ENCODE peak calls at places on chromosomes 4 and X, in nine cellular contexts. One of them, this sample, is unnamed.
A peak's percentile ranks its signal among the peaks of the same experiment; 100 is the strongest.

GRCh38 chr4:42671431-42672194 is 14.7 kb upstream of the ATP8A1 start:
- DNase-seq in NCI-H345: no peak
- DNase-seq in right lobe of liver: no peak
- DNase-seq in foreskin fibroblast: no peak
- DNase-seq in NCI-H1436 treated with DMSO at 0.1 percent for 48 hours: no peak
- DNase-seq in NCI-H1092: no peak
- DNase-seq in kidney glomerular epithelial cell: no peak
- DNase-seq in effector CD4-positive, alpha-beta T cell: peak; percentile 56
- DNase-seq in HEK293T: no peak
- DNase-seq in this sample: no peak

GRCh38 chr4:3353747-3354454 is 61.1 kb downstream of the RGS12 start:
- DNase-seq in HEK293T: no peak
- DNase-seq in foreskin fibroblast: no peak
- DNase-seq in NCI-H1436 treated with DMSO at 0.1 percent for 48 hours: no peak
- DNase-seq in effector CD4-positive, alpha-beta T cell: no peak
- DNase-seq in NCI-H345: no peak
- DNase-seq in kidney glomerular epithelial cell: no peak
- DNase-seq in right lobe of liver: no peak
- DNase-seq in NCI-H1092: no peak
- DNase-seq in this sample: no peak

GRCh38 chr4:16643852-16644251 is 254.6 kb downstream of the LDB2 start:
- DNase-seq in NCI-H345: no peak
- DNase-seq in NCI-H1092: no peak
- DNase-seq in NCI-H1436 treated with DMSO at 0.1 percent for 48 hours: no peak
- DNase-seq in foreskin fibroblast: no peak
- DNase-seq in effector CD4-positive, alpha-beta T cell: no peak
- DNase-seq in right lobe of liver: no peak
- DNase-seq in kidney glomerular epithelial cell: no peak
- DNase-seq in HEK293T: no peak
- DNase-seq in this sample: no peak

GRCh38 chrX:43949669-43950068 is 23.5 kb downstream of the NDP start:
- DNase-seq in HEK293T: peak; percentile 71
- DNase-seq in kidney glomerular epithelial cell: no peak
- DNase-seq in foreskin fibroblast: peak; percentile 24
- DNase-seq in right lobe of liver: peak; percentile 44
- DNase-seq in NCI-H1092: no peak
- DNase-seq in NCI-H345: no peak
- DNase-seq in effector CD4-positive, alpha-beta T cell: no peak
- DNase-seq in NCI-H1436 treated with DMSO at 0.1 percent for 48 hours: no peak
- DNase-seq in this sample: peak; percentile 40

GRCh38 chrX:20740443-20740842 is 473.7 kb upstream of the RPS6KA3 start:
- DNase-seq in NCI-H1092: no peak
- DNase-seq in HEK293T: no peak
- DNase-seq in NCI-H1436 treated with DMSO at 0.1 percent for 48 hours: no peak
- DNase-seq in effector CD4-positive, alpha-beta T cell: no peak
- DNase-seq in NCI-H345: no peak
- DNase-seq in right lobe of liver: no peak
- DNase-seq in kidney glomerular epithelial cell: no peak
- DNase-seq in foreskin fibroblast: no peak
- DNase-seq in this sample: peak; percentile 9

GRCh38 chrX:24372021-24372763 is 11.8 kb downstream of the SUPT20HL1 start:
- DNase-seq in NCI-H1436 treated with DMSO at 0.1 percent for 48 hours: no peak
- DNase-seq in foreskin fibroblast: no peak
- DNase-seq in kidney glomerular epithelial cell: no peak
- DNase-seq in NCI-H345: no peak
- DNase-seq in right lobe of liver: no peak
- DNase-seq in NCI-H1092: no peak
- DNase-seq in effector CD4-positive, alpha-beta T cell: no peak
- DNase-seq in HEK293T: no peak
- DNase-seq in this sample: peak; percentile 61

GRCh38 chr4:52657630-52658501 is 1.2 kb downstream of the USP46 start:
- DNase-seq in kidney glomerular epithelial cell: no peak
- DNase-seq in effector CD4-positive, alpha-beta T cell: no peak
- DNase-seq in NCI-H1092: no peak
- DNase-seq in NCI-H1436 treated with DMSO at 0.1 percent for 48 hours: no peak
- DNase-seq in foreskin fibroblast: peak; percentile 82
- DNase-seq in right lobe of liver: no peak
- DNase-seq in HEK293T: no peak
- DNase-seq in NCI-H345: no peak
- DNase-seq in this sample: peak; percentile 81

GRCh38 chr4:40423735-40424134 is 88.6 kb downstream of the CHRNA9 start:
- DNase-seq in HEK293T: no peak
- DNase-seq in kidney glomerular epithelial cell: peak; percentile 36
- DNase-seq in right lobe of liver: no peak
- DNase-seq in NCI-H1092: no peak
- DNase-seq in NCI-H345: no peak
- DNase-seq in effector CD4-positive, alpha-beta T cell: no peak
- DNase-seq in foreskin fibroblast: peak; percentile 8
- DNase-seq in NCI-H1436 treated with DMSO at 0.1 percent for 48 hours: no peak
- DNase-seq in this sample: no peak

GRCh38 chrX:103918050-103918449 is 44.4 kb upstream of the TMSB15B start:
- DNase-seq in NCI-H1436 treated with DMSO at 0.1 percent for 48 hours: peak; percentile 44
- DNase-seq in NCI-H345: peak; percentile 74
- DNase-seq in NCI-H1092: peak; percentile 82
- DNase-seq in kidney glomerular epithelial cell: peak; percentile 24
- DNase-seq in foreskin fibroblast: peak; percentile 74
- DNase-seq in right lobe of liver: no peak
- DNase-seq in HEK293T: peak; percentile 85
- DNase-seq in effector CD4-positive, alpha-beta T cell: no peak
- DNase-seq in this sample: peak; percentile 81

GRCh38 chr4:3339566-3339965 is 46.7 kb downstream of the RGS12 start:
- DNase-seq in foreskin fibroblast: no peak
- DNase-seq in HEK293T: no peak
- DNase-seq in kidney glomerular epithelial cell: no peak
- DNase-seq in NCI-H1092: no peak
- DNase-seq in right lobe of liver: no peak
- DNase-seq in NCI-H1436 treated with DMSO at 0.1 percent for 48 hours: no peak
- DNase-seq in NCI-H345: no peak
- DNase-seq in effector CD4-positive, alpha-beta T cell: no peak
- DNase-seq in this sample: no peak

GRCh38 chr4:8369426-8370105 is 71.0 kb downstream of the ACOX3 start:
- DNase-seq in HEK293T: no peak
- DNase-seq in right lobe of liver: no peak
- DNase-seq in NCI-H1092: no peak
- DNase-seq in NCI-H1436 treated with DMSO at 0.1 percent for 48 hours: no peak
- DNase-seq in foreskin fibroblast: no peak
- DNase-seq in NCI-H345: no peak
- DNase-seq in kidney glomerular epithelial cell: no peak
- DNase-seq in effector CD4-positive, alpha-beta T cell: no peak
- DNase-seq in this sample: no peak

GRCh38 chr4:165709526-165709925 is 163.5 kb upstream of the TLL1 start:
- DNase-seq in NCI-H345: no peak
- DNase-seq in NCI-H1092: no peak
- DNase-seq in right lobe of liver: no peak
- DNase-seq in effector CD4-positive, alpha-beta T cell: no peak
- DNase-seq in NCI-H1436 treated with DMSO at 0.1 percent for 48 hours: no peak
- DNase-seq in kidney glomerular epithelial cell: no peak
- DNase-seq in HEK293T: no peak
- DNase-seq in foreskin fibroblast: no peak
- DNase-seq in this sample: peak; percentile 11

GRCh38 chr4:6032249-6033244 is 14.3 kb upstream of the C4orf50 start:
- DNase-seq in effector CD4-positive, alpha-beta T cell: no peak
- DNase-seq in foreskin fibroblast: no peak
- DNase-seq in NCI-H1092: peak; percentile 97
- DNase-seq in NCI-H1436 treated with DMSO at 0.1 percent for 48 hours: no peak
- DNase-seq in right lobe of liver: peak; percentile 82
- DNase-seq in NCI-H345: peak; percentile 85
- DNase-seq in kidney glomerular epithelial cell: peak; percentile 44
- DNase-seq in HEK293T: no peak
- DNase-seq in this sample: no peak

GRCh38 chrX:31132803-31133202 is 61.0 kb upstream of the FTHL17 start:
- DNase-seq in effector CD4-positive, alpha-beta T cell: no peak
- DNase-seq in HEK293T: no peak
- DNase-seq in NCI-H1436 treated with DMSO at 0.1 percent for 48 hours: peak; percentile 70
- DNase-seq in foreskin fibroblast: no peak
- DNase-seq in NCI-H1092: peak; percentile 49
- DNase-seq in kidney glomerular epithelial cell: no peak
- DNase-seq in right lobe of liver: no peak
- DNase-seq in NCI-H345: peak; percentile 57
- DNase-seq in this sample: no peak

GRCh38 chrX:30654989-30655607 is 1.9 kb downstream of the GK start:
- DNase-seq in right lobe of liver: peak; percentile 51
- DNase-seq in NCI-H1436 treated with DMSO at 0.1 percent for 48 hours: no peak
- DNase-seq in effector CD4-positive, alpha-beta T cell: no peak
- DNase-seq in foreskin fibroblast: peak; percentile 19
- DNase-seq in NCI-H345: no peak
- DNase-seq in NCI-H1092: no peak
- DNase-seq in kidney glomerular epithelial cell: no peak
- DNase-seq in HEK293T: no peak
- DNase-seq in this sample: no peak

GRCh38 chrX:136064661-136065043 is 79.4 kb downstream of the SLC9A6 start:
- DNase-seq in NCI-H1436 treated with DMSO at 0.1 percent for 48 hours: no peak
- DNase-seq in foreskin fibroblast: no peak
- DNase-seq in NCI-H345: no peak
- DNase-seq in NCI-H1092: no peak
- DNase-seq in effector CD4-positive, alpha-beta T cell: no peak
- DNase-seq in HEK293T: no peak
- DNase-seq in kidney glomerular epithelial cell: no peak
- DNase-seq in right lobe of liver: no peak
- DNase-seq in this sample: no peak

GRCh38 chr4:86957214-86957613 is 22.4 kb downstream of the AFF1 start:
- DNase-seq in NCI-H1436 treated with DMSO at 0.1 percent for 48 hours: no peak
- DNase-seq in effector CD4-positive, alpha-beta T cell: no peak
- DNase-seq in NCI-H1092: no peak
- DNase-seq in NCI-H345: no peak
- DNase-seq in HEK293T: no peak
- DNase-seq in kidney glomerular epithelial cell: no peak
- DNase-seq in foreskin fibroblast: peak; percentile 62
- DNase-seq in right lobe of liver: no peak
- DNase-seq in this sample: no peak

GRCh38 chrX:30610050-30610449 is 32.5 kb upstream of the TASL start:
- DNase-seq in NCI-H1092: no peak
- DNase-seq in kidney glomerular epithelial cell: no peak
- DNase-seq in NCI-H1436 treated with DMSO at 0.1 percent for 48 hours: no peak
- DNase-seq in HEK293T: no peak
- DNase-seq in NCI-H345: no peak
- DNase-seq in right lobe of liver: no peak
- DNase-seq in foreskin fibroblast: peak; percentile 8
- DNase-seq in effector CD4-positive, alpha-beta T cell: no peak
- DNase-seq in this sample: no peak

GRCh38 chrX:150575415-150575814 is 7.0 kb downstream of the MTM1 start:
- DNase-seq in foreskin fibroblast: peak; percentile 60
- DNase-seq in kidney glomerular epithelial cell: no peak
- DNase-seq in effector CD4-positive, alpha-beta T cell: peak; percentile 49
- DNase-seq in right lobe of liver: no peak
- DNase-seq in NCI-H1092: no peak
- DNase-seq in NCI-H345: peak; percentile 42
- DNase-seq in HEK293T: no peak
- DNase-seq in NCI-H1436 treated with DMSO at 0.1 percent for 48 hours: no peak
- DNase-seq in this sample: no peak

GRCh38 chr4:147361726-147362125 is 119.2 kb upstream of the EDNRA start:
- DNase-seq in right lobe of liver: no peak
- DNase-seq in NCI-H1436 treated with DMSO at 0.1 percent for 48 hours: no peak
- DNase-seq in NCI-H1092: no peak
- DNase-seq in foreskin fibroblast: peak; percentile 94
- DNase-seq in effector CD4-positive, alpha-beta T cell: no peak
- DNase-seq in kidney glomerular epithelial cell: peak; percentile 82
- DNase-seq in HEK293T: no peak
- DNase-seq in NCI-H345: no peak
- DNase-seq in this sample: no peak

GRCh38 chr4:56410247-56410646 is 23.0 kb upstream of the AASDH start:
- DNase-seq in HEK293T: peak; percentile 59
- DNase-seq in NCI-H1092: peak; percentile 86
- DNase-seq in NCI-H1436 treated with DMSO at 0.1 percent for 48 hours: peak; percentile 65
- DNase-seq in foreskin fibroblast: peak; percentile 96
- DNase-seq in effector CD4-positive, alpha-beta T cell: no peak
- DNase-seq in NCI-H345: peak; percentile 61
- DNase-seq in kidney glomerular epithelial cell: peak; percentile 99
- DNase-seq in right lobe of liver: peak; percentile 67
- DNase-seq in this sample: peak; percentile 58

GRCh38 chr4:84493092-84493850 is 5.8 kb downstream of the NKX6-1 start:
- DNase-seq in foreskin fibroblast: peak; percentile 64
- DNase-seq in right lobe of liver: no peak
- DNase-seq in kidney glomerular epithelial cell: no peak
- DNase-seq in NCI-H1092: no peak
- DNase-seq in HEK293T: no peak
- DNase-seq in NCI-H345: no peak
- DNase-seq in effector CD4-positive, alpha-beta T cell: no peak
- DNase-seq in NCI-H1436 treated with DMSO at 0.1 percent for 48 hours: no peak
- DNase-seq in this sample: peak; percentile 77

GRCh38 chr4:107719211-107719926 is 665 bp downstream of the PAPSS1 start:
- DNase-seq in NCI-H1092: no peak
- DNase-seq in NCI-H1436 treated with DMSO at 0.1 percent for 48 hours: no peak
- DNase-seq in NCI-H345: no peak
- DNase-seq in foreskin fibroblast: peak; percentile 57
- DNase-seq in right lobe of liver: no peak
- DNase-seq in HEK293T: no peak
- DNase-seq in kidney glomerular epithelial cell: peak; percentile 69
- DNase-seq in effector CD4-positive, alpha-beta T cell: no peak
- DNase-seq in this sample: no peak

GRCh38 chrX:109485470-109486340 is 3.8 kb upstream of the GUCY2F start:
- DNase-seq in HEK293T: peak; percentile 76
- DNase-seq in NCI-H1436 treated with DMSO at 0.1 percent for 48 hours: no peak
- DNase-seq in foreskin fibroblast: peak; percentile 75
- DNase-seq in effector CD4-positive, alpha-beta T cell: peak; percentile 52
- DNase-seq in right lobe of liver: peak; percentile 51
- DNase-seq in NCI-H345: peak; percentile 53
- DNase-seq in NCI-H1092: peak; percentile 21
- DNase-seq in kidney glomerular epithelial cell: peak; percentile 27
- DNase-seq in this sample: no peak

GRCh38 chrX:134338527-134338926 is 101.5 kb downstream of the CCDC160 start:
- DNase-seq in HEK293T: no peak
- DNase-seq in right lobe of liver: no peak
- DNase-seq in NCI-H345: no peak
- DNase-seq in NCI-H1436 treated with DMSO at 0.1 percent for 48 hours: no peak
- DNase-seq in NCI-H1092: no peak
- DNase-seq in effector CD4-positive, alpha-beta T cell: no peak
- DNase-seq in foreskin fibroblast: no peak
- DNase-seq in kidney glomerular epithelial cell: no peak
- DNase-seq in this sample: no peak

GRCh38 chrX:102067966-102068723 is 57.3 kb upstream of the TCEAL2 start:
- DNase-seq in right lobe of liver: no peak
- DNase-seq in NCI-H1436 treated with DMSO at 0.1 percent for 48 hours: no peak
- DNase-seq in NCI-H1092: peak; percentile 7
- DNase-seq in NCI-H345: no peak
- DNase-seq in effector CD4-positive, alpha-beta T cell: peak; percentile 13
- DNase-seq in HEK293T: peak; percentile 26
- DNase-seq in foreskin fibroblast: peak; percentile 18
- DNase-seq in kidney glomerular epithelial cell: no peak
- DNase-seq in this sample: peak; percentile 2

GRCh38 chr4:156321203-156321602 is 367.5 kb upstream of the CTSO start:
- DNase-seq in foreskin fibroblast: peak; percentile 95
- DNase-seq in effector CD4-positive, alpha-beta T cell: no peak
- DNase-seq in NCI-H345: no peak
- DNase-seq in HEK293T: no peak
- DNase-seq in NCI-H1092: no peak
- DNase-seq in kidney glomerular epithelial cell: peak; percentile 77
- DNase-seq in right lobe of liver: no peak
- DNase-seq in NCI-H1436 treated with DMSO at 0.1 percent for 48 hours: no peak
- DNase-seq in this sample: no peak

GRCh38 chr4:165915215-165915614 is 42.2 kb downstream of the TLL1 start:
- DNase-seq in HEK293T: no peak
- DNase-seq in kidney glomerular epithelial cell: no peak
- DNase-seq in NCI-H1092: no peak
- DNase-seq in NCI-H345: no peak
- DNase-seq in foreskin fibroblast: no peak
- DNase-seq in right lobe of liver: no peak
- DNase-seq in NCI-H1436 treated with DMSO at 0.1 percent for 48 hours: no peak
- DNase-seq in effector CD4-positive, alpha-beta T cell: no peak
- DNase-seq in this sample: no peak

GRCh38 chr4:76950052-76950845 is 697 bp downstream of the SEPTIN11 start:
- DNase-seq in effector CD4-positive, alpha-beta T cell: peak; percentile 32
- DNase-seq in right lobe of liver: peak; percentile 71
- DNase-seq in kidney glomerular epithelial cell: no peak
- DNase-seq in NCI-H345: no peak
- DNase-seq in HEK293T: peak; percentile 34
- DNase-seq in NCI-H1092: peak; percentile 39
- DNase-seq in NCI-H1436 treated with DMSO at 0.1 percent for 48 hours: no peak
- DNase-seq in foreskin fibroblast: peak; percentile 67
- DNase-seq in this sample: peak; percentile 71